ENCODE peak calls at places on chromosome 2, in eight cellular contexts. L is coronary artery; P is stimulated activated CD8-positive, alpha-beta memory T cell treated with anti-CD3 and anti-CD28 coated beads, Interleukin-12 subunit alpha, Interleukin-12 subunit beta, amount 100 ng/mL, for 1 hour; Y is stimulated activated CD4-positive, alpha-beta T cell treated with anti-CD3 and anti-CD28 coated beads, Interleukin-15, amount 100 ng/mL, for 1 hour; Z is HCT116; G is osteocyte; C is NCI-H187; Q is HT1080. E is an unnamed sample.

GRCh38 chr2:20755132-20755800 is 67.6 kb downstream of the LDAH start:
- DNase-seq in P (no peak), L (no peak), Q (no peak), G (no peak), Z (no peak), Y (no peak), C (no peak), E (no peak)

GRCh38 chr2:26669099-26669498 is 23.4 kb upstream of the KCNK3 start:
- DNase-seq in Q (no peak), G (no peak), Z (no peak), P (no peak), Y (no peak), L (peak), C (no peak), E (no peak)

GRCh38 chr2:160114020-160114419 is 51.6 kb upstream of the PLA2R1 start:
- DNase-seq in P (no peak), G (no peak), Z (no peak), Q (no peak), L (no peak), C (no peak), Y (no peak), E (no peak)

GRCh38 chr2:6824962-6825361 is 40.7 kb downstream of the CMPK2 start:
- DNase-seq in L (no peak), G (no peak), Z (no peak), Q (peak), P (no peak), Y (no peak), C (no peak), E (no peak)

GRCh38 chr2:85761-86160 is 39.5 kb upstream of the FAM110C start:
- DNase-seq in Z (no peak), L (no peak), Q (no peak), C (no peak), P (no peak), Y (no peak), G (no peak), E (no peak)

GRCh38 chr2:85264471-85264870 is 63.3 kb downstream of the TGOLN2 start:
- DNase-seq in G (no peak), Z (no peak), Y (no peak), L (no peak), C (no peak), Q (peak), P (no peak), E (no peak)

GRCh38 chr2:720842-721241 is 43.6 kb upstream of the TMEM18 start:
- DNase-seq in Y (no peak), G (no peak), L (no peak), Q (no peak), Z (no peak), P (no peak), C (no peak), E (no peak)

GRCh38 chr2:136727973-136728699 is 37.2 kb upstream of the THSD7B start:
- DNase-seq in Y (no peak), Q (no peak), Z (no peak), L (no peak), G (no peak), C (no peak), P (no peak), E (no peak)

GRCh38 chr2:160703648-160704585 is 210.3 kb upstream of the RBMS1 start:
- DNase-seq in L (no peak), P (no peak), Q (no peak), C (no peak), G (no peak), Z (no peak), Y (no peak), E (no peak)

GRCh38 chr2:69151974-69152373 is 139.0 kb downstream of the ANTXR1 start:
- DNase-seq in Y (no peak), P (no peak), Q (no peak), C (no peak), Z (no peak), L (no peak), G (no peak), E (no peak)

GRCh38 chr2:36356199-36356989 is 816 bp downstream of the CRIM1 start:
- DNase-seq in Y (peak), P (no peak), L (peak), C (no peak), G (peak), Q (no peak), Z (no peak), E (no peak)

GRCh38 chr2:201698588-201699226 is at the start of gene MPP4:
- DNase-seq in Z (no peak), L (no peak), P (no peak), Y (no peak), G (no peak), Q (peak), C (no peak), E (no peak)

GRCh38 chr2:234091432-234091879 is 41.0 kb downstream of the SPP2 start:
- DNase-seq in C (no peak), Y (no peak), G (no peak), Q (peak), P (no peak), Z (no peak), L (no peak), E (no peak)

GRCh38 chr2:232988444-232988843 is 24.6 kb downstream of the NGEF start:
- DNase-seq in C (no peak), L (peak), Y (no peak), P (no peak), G (no peak), Z (peak), Q (peak), E (peak)

GRCh38 chr2:24199968-24200590 is 25.2 kb downstream of the FAM228A start:
- DNase-seq in C (no peak), Q (no peak), G (no peak), Z (no peak), P (no peak), L (no peak), Y (no peak), E (no peak)

GRCh38 chr2:224927671-224928173 is 114.5 kb downstream of the DOCK10 start:
- DNase-seq in Z (no peak), Q (peak), Y (no peak), G (no peak), P (peak), L (no peak), C (no peak), E (no peak)

GRCh38 chr2:535222-535621 is 142.0 kb downstream of the TMEM18 start:
- DNase-seq in P (no peak), C (no peak), Q (peak), L (no peak), Z (peak), Y (no peak), G (no peak), E (no peak)

GRCh38 chr2:188884552-188884951 is 89.6 kb upstream of the COL3A1 start:
- DNase-seq in C (no peak), Q (no peak), L (no peak), P (no peak), G (no peak), Y (no peak), Z (no peak), E (no peak)

GRCh38 chr2:9972621-9973445 is 21.3 kb downstream of the GRHL1 start:
- DNase-seq in G (no peak), P (no peak), L (no peak), C (no peak), Z (no peak), Q (peak), Y (no peak), E (no peak)

GRCh38 chr2:216533504-216534068 is 34.9 kb downstream of the RPL37A start:
- DNase-seq in G (no peak), Z (no peak), Y (no peak), C (no peak), Q (no peak), L (no peak), P (no peak), E (no peak)

GRCh38 chr2:173998386-173998785 is 33.2 kb upstream of the SP3 start:
- DNase-seq in L (no peak), Q (no peak), P (no peak), Y (no peak), C (no peak), G (no peak), Z (no peak), E (no peak)

GRCh38 chr2:196229013-196229412 is 57.6 kb upstream of the STK17B start:
- DNase-seq in C (no peak), Z (no peak), G (no peak), Y (no peak), L (no peak), P (no peak), Q (no peak), E (no peak)

GRCh38 chr2:144541411-144541810 is 21.5 kb upstream of the ZEB2 start:
- DNase-seq in Z (no peak), L (no peak), G (no peak), P (no peak), Q (no peak), C (no peak), Y (no peak), E (no peak)

GRCh38 chr2:17413031-17413430 is 105.2 kb downstream of the RAD51AP2 start:
- DNase-seq in G (no peak), L (no peak), C (no peak), Y (no peak), Q (no peak), Z (no peak), P (no peak), E (no peak)

GRCh38 chr2:144198116-144198515 is 321.8 kb downstream of the ZEB2 start:
- DNase-seq in L (no peak), G (no peak), Q (peak), Z (peak), Y (no peak), C (no peak), P (no peak), E (no peak)

GRCh38 chr2:135050684-135051083 is 1.4 kb upstream of the RAB3GAP1 start:
- DNase-seq in L (no peak), Q (no peak), G (no peak), C (no peak), P (no peak), Z (no peak), Y (no peak), E (no peak)

GRCh38 chr2:96085541-96086355 is 30.6 kb downstream of the ADRA2B start:
- DNase-seq in Y (no peak), G (peak), Q (peak), P (no peak), L (no peak), C (no peak), Z (no peak), E (no peak)

GRCh38 chr2:240421396-240421795 is 14.1 kb upstream of the GPC1 start:
- DNase-seq in P (no peak), L (peak), Z (no peak), G (no peak), Q (no peak), Y (no peak), C (no peak), E (no peak)

GRCh38 chr2:25286025-25286400 is 55.7 kb downstream of the DNMT3A start:
- DNase-seq in Y (peak), Z (no peak), P (peak), Q (peak), C (no peak), L (no peak), G (no peak), E (no peak)

GRCh38 chr2:178279142-178279541 is 84.8 kb downstream of the OSBPL6 start:
- DNase-seq in Y (no peak), P (no peak), L (no peak), Q (peak), G (no peak), C (no peak), Z (no peak), E (peak)

GRCh38 chr2:96369186-96369585 is 33.6 kb downstream of the NCAPH start:
- DNase-seq in Z (no peak), P (no peak), C (no peak), Y (no peak), G (no peak), L (no peak), Q (no peak), E (no peak)

GRCh38 chr2:108554530-108554929 is 20.3 kb downstream of the LIMS1 start:
- DNase-seq in P (no peak), Z (no peak), Q (no peak), Y (no peak), L (no peak), C (no peak), G (no peak), E (no peak)

GRCh38 chr2:208015475-208015874 is 9.9 kb downstream of the PLEKHM3 start:
- DNase-seq in Z (no peak), P (no peak), G (no peak), L (no peak), Q (no peak), C (no peak), Y (no peak), E (no peak)

GRCh38 chr2:10366601-10367270 is 64.0 kb downstream of the HPCAL1 start:
- DNase-seq in G (no peak), Y (no peak), Q (no peak), Z (no peak), P (no peak), C (no peak), L (no peak), E (no peak)

GRCh38 chr2:69667805-69668382 is 24.4 kb upstream of the AAK1 start:
- DNase-seq in G (no peak), Z (no peak), P (no peak), Q (no peak), L (no peak), C (no peak), Y (no peak), E (no peak)

E was measured in H54.